ENCODE peak calls at places on chromosome 2, in four cellular contexts. V, W, X and I are unnamed samples.

GRCh38 chr2:173407176-173407575 is 52.5 kb downstream of the CDCA7 start:
- DNase-seq in V (no peak), W (no peak), X (no peak), I (no peak)

GRCh38 chr2:28406276-28407096 is 13.8 kb downstream of the FOSL2 start:
- DNase-seq in V (no peak), W (peak; percentile 63), X (peak; percentile 63), I (peak; percentile 44)

GRCh38 chr2:232615339-232615738 is 18.1 kb upstream of the EFHD1 start:
- DNase-seq in V (no peak), W (no peak), X (peak; percentile 36), I (no peak)

GRCh38 chr2:236711440-236711839 is 141.8 kb downstream of the ACKR3 start:
- DNase-seq in V (peak; percentile 46), W (no peak), X (peak; percentile 17), I (peak; percentile 90)

GRCh38 chr2:211067029-211067428 is 510.6 kb downstream of the CPS1 start:
- DNase-seq in V (no peak), W (no peak), X (no peak), I (no peak)

GRCh38 chr2:128494640-128495321 is 176.1 kb upstream of the HS6ST1 start:
- DNase-seq in V (no peak), W (no peak), X (no peak), I (no peak)

GRCh38 chr2:33617401-33617800 is 18.3 kb upstream of the FAM98A start:
- DNase-seq in V (no peak), W (no peak), X (no peak), I (no peak)

GRCh38 chr2:178064051-178064450 is 8.5 kb downstream of the PDE11A start:
- DNase-seq in V (no peak), W (no peak), X (no peak), I (no peak)

GRCh38 chr2:120545521-120546076 is 190.1 kb upstream of the GLI2 start:
- DNase-seq in V (no peak), W (no peak), X (no peak), I (no peak)

GRCh38 chr2:2787301-2787907 is 456.3 kb upstream of the MYT1L start:
- DNase-seq in V (no peak), W (no peak), X (no peak), I (no peak)

GRCh38 chr2:69036926-69037325 is 23.9 kb downstream of the ANTXR1 start:
- DNase-seq in V (peak; percentile 12), W (no peak), X (peak; percentile 23), I (peak; percentile 18)

GRCh38 chr2:119823734-119824334 is 64.1 kb downstream of the PTPN4 start:
- DNase-seq in V (peak; percentile 52), W (peak; percentile 19), X (peak; percentile 74), I (peak; percentile 58)

GRCh38 chr2:42742740-42743666 is 20.9 kb downstream of the OXER1 start:
- DNase-seq in V (no peak), W (no peak), X (no peak), I (no peak)

GRCh38 chr2:2708575-2708974 is 377.5 kb upstream of the MYT1L start:
- DNase-seq in V (no peak), W (no peak), X (no peak), I (no peak)

GRCh38 chr2:31033032-31033431 is 105.2 kb downstream of the GALNT14 start:
- DNase-seq in V (no peak), W (no peak), X (no peak), I (no peak)

GRCh38 chr2:206457188-206457634 is 13.9 kb downstream of the ADAM23 start:
- DNase-seq in V (no peak), W (no peak), X (no peak), I (no peak)

GRCh38 chr2:163171786-163172549 is 333.4 kb upstream of the KCNH7 start:
- DNase-seq in V (no peak), W (no peak), X (peak; percentile 55), I (no peak)

GRCh38 chr2:55048925-55049793 is 1.1 kb downstream of the RTN4 start:
- DNase-seq in V (peak; percentile 76), W (peak; percentile 35), X (peak; percentile 85), I (peak; percentile 77)

GRCh38 chr2:222828572-222828971 is 32.3 kb upstream of the ACSL3 start:
- DNase-seq in V (no peak), W (no peak), X (no peak), I (no peak)

GRCh38 chr2:113965644-113966043 is 75.8 kb downstream of the ACTR3 start:
- DNase-seq in V (no peak), W (peak; percentile 19), X (peak; percentile 68), I (no peak)

GRCh38 chr2:229732897-229733296 is 18.5 kb upstream of the DNER start:
- DNase-seq in V (no peak), W (no peak), X (no peak), I (no peak)

GRCh38 chr2:212364586-212364985 is 174.0 kb downstream of the ERBB4 start:
- DNase-seq in V (no peak), W (no peak), X (no peak), I (no peak)

GRCh38 chr2:217120429-217120828 is 260.6 kb upstream of the TNP1 start:
- DNase-seq in V (no peak), W (no peak), X (no peak), I (no peak)

GRCh38 chr2:207161724-207162123 is 4.0 kb downstream of the KLF7 start:
- DNase-seq in V (no peak), W (no peak), X (peak; percentile 74), I (peak; percentile 20)